ENCODE peak calls at places on chromosomes 4 and X, in seven cellular contexts. One of them, this sample, is unnamed.

GRCh38 chr4:184548651-184549341 is 74.4 kb upstream of the IRF2 start:
- DNase-seq in ovary: no peak
- DNase-seq in stimulated activated CD4-positive, alpha-beta T cell treated with anti-CD3 and anti-CD28 coated beads, Interleukin-1b, Interleukin-23, amount 100 ng/mL, for 24 hours: no peak
- DNase-seq in NCI-H526 treated with DMSO at 0.1 percent for 48 hours: peak
- DNase-seq in fibroblast of lung: no peak
- DNase-seq in AG08395: no peak
- DNase-seq in small intestine: peak
- DNase-seq in this sample: no peak

GRCh38 chr4:143514432-143514831 is 930 bp downstream of the SMARCA5 start:
- DNase-seq in ovary: peak
- DNase-seq in stimulated activated CD4-positive, alpha-beta T cell treated with anti-CD3 and anti-CD28 coated beads, Interleukin-1b, Interleukin-23, amount 100 ng/mL, for 24 hours: no peak
- DNase-seq in NCI-H526 treated with DMSO at 0.1 percent for 48 hours: peak
- DNase-seq in fibroblast of lung: peak
- DNase-seq in AG08395: peak
- DNase-seq in small intestine: peak
- DNase-seq in this sample: no peak

GRCh38 chrX:21176927-21177571 is 197.2 kb upstream of the CNKSR2 start:
- DNase-seq in ovary: no peak
- DNase-seq in stimulated activated CD4-positive, alpha-beta T cell treated with anti-CD3 and anti-CD28 coated beads, Interleukin-1b, Interleukin-23, amount 100 ng/mL, for 24 hours: no peak
- DNase-seq in NCI-H526 treated with DMSO at 0.1 percent for 48 hours: no peak
- DNase-seq in fibroblast of lung: no peak
- DNase-seq in AG08395: no peak
- DNase-seq in small intestine: no peak
- DNase-seq in this sample: no peak

GRCh38 chrX:119189586-119189985 is 46.5 kb upstream of the PGRMC1 start:
- DNase-seq in ovary: no peak
- DNase-seq in stimulated activated CD4-positive, alpha-beta T cell treated with anti-CD3 and anti-CD28 coated beads, Interleukin-1b, Interleukin-23, amount 100 ng/mL, for 24 hours: no peak
- DNase-seq in NCI-H526 treated with DMSO at 0.1 percent for 48 hours: no peak
- DNase-seq in fibroblast of lung: no peak
- DNase-seq in AG08395: peak
- DNase-seq in small intestine: no peak
- DNase-seq in this sample: peak

GRCh38 chr4:100738388-100739165 is 220.8 kb upstream of the EMCN start:
- DNase-seq in ovary: no peak
- DNase-seq in stimulated activated CD4-positive, alpha-beta T cell treated with anti-CD3 and anti-CD28 coated beads, Interleukin-1b, Interleukin-23, amount 100 ng/mL, for 24 hours: no peak
- DNase-seq in NCI-H526 treated with DMSO at 0.1 percent for 48 hours: no peak
- DNase-seq in fibroblast of lung: peak
- DNase-seq in AG08395: peak
- DNase-seq in small intestine: peak
- DNase-seq in this sample: peak

GRCh38 chrX:147917700-147918694 is 6.3 kb downstream of the FMR1 start:
- DNase-seq in ovary: no peak
- DNase-seq in stimulated activated CD4-positive, alpha-beta T cell treated with anti-CD3 and anti-CD28 coated beads, Interleukin-1b, Interleukin-23, amount 100 ng/mL, for 24 hours: no peak
- DNase-seq in NCI-H526 treated with DMSO at 0.1 percent for 48 hours: no peak
- DNase-seq in fibroblast of lung: peak
- DNase-seq in AG08395: peak
- DNase-seq in small intestine: peak
- DNase-seq in this sample: no peak

GRCh38 chr4:73607375-73608026 is 12.7 kb downstream of the RASSF6 start:
- DNase-seq in ovary: no peak
- DNase-seq in stimulated activated CD4-positive, alpha-beta T cell treated with anti-CD3 and anti-CD28 coated beads, Interleukin-1b, Interleukin-23, amount 100 ng/mL, for 24 hours: no peak
- DNase-seq in NCI-H526 treated with DMSO at 0.1 percent for 48 hours: peak
- DNase-seq in fibroblast of lung: no peak
- DNase-seq in AG08395: no peak
- DNase-seq in small intestine: peak
- DNase-seq in this sample: no peak

GRCh38 chr4:86675548-86675947 is 81.4 kb downstream of the PTPN13 start:
- DNase-seq in ovary: no peak
- DNase-seq in stimulated activated CD4-positive, alpha-beta T cell treated with anti-CD3 and anti-CD28 coated beads, Interleukin-1b, Interleukin-23, amount 100 ng/mL, for 24 hours: no peak
- DNase-seq in NCI-H526 treated with DMSO at 0.1 percent for 48 hours: no peak
- DNase-seq in fibroblast of lung: no peak
- DNase-seq in AG08395: no peak
- DNase-seq in small intestine: no peak
- DNase-seq in this sample: no peak

GRCh38 chrX:133444952-133445831 is 29.9 kb upstream of the GPC4 start:
- DNase-seq in ovary: no peak
- DNase-seq in stimulated activated CD4-positive, alpha-beta T cell treated with anti-CD3 and anti-CD28 coated beads, Interleukin-1b, Interleukin-23, amount 100 ng/mL, for 24 hours: no peak
- DNase-seq in NCI-H526 treated with DMSO at 0.1 percent for 48 hours: peak
- DNase-seq in fibroblast of lung: peak
- DNase-seq in AG08395: peak
- DNase-seq in small intestine: peak
- DNase-seq in this sample: no peak